ENCODE peak calls at places on chromosomes 11 and 22, in four cellular contexts. One of them, this sample, is unnamed.

GRCh38 chr11:102767800-102768199 is 12.6 kb downstream of the MMP10 start:
- DNase-seq in CD4-positive, alpha-beta T cell: no peak
- DNase-seq in thoracic aorta: no peak
- DNase-seq in lower leg skin: no peak
- DNase-seq in this sample: no peak

GRCh38 chr22:46661221-46661851 is 41.1 kb downstream of the GRAMD4 start:
- DNase-seq in thoracic aorta: no peak
- DNase-seq in lower leg skin: no peak
- DNase-seq in CD4-positive, alpha-beta T cell: peak
- DNase-seq in this sample: no peak

GRCh38 chr11:109729761-109730160 is 307.8 kb downstream of the C11orf87 start:
- DNase-seq in lower leg skin: no peak
- DNase-seq in thoracic aorta: no peak
- DNase-seq in CD4-positive, alpha-beta T cell: no peak
- DNase-seq in this sample: peak

GRCh38 chr11:656866-657265 is 19.8 kb downstream of the DRD4 start:
- DNase-seq in CD4-positive, alpha-beta T cell: no peak
- DNase-seq in thoracic aorta: no peak
- DNase-seq in lower leg skin: no peak
- DNase-seq in this sample: no peak

GRCh38 chr22:25598609-25599008 is 34.1 kb downstream of the GRK3 start:
- DNase-seq in thoracic aorta: no peak
- DNase-seq in lower leg skin: no peak
- DNase-seq in CD4-positive, alpha-beta T cell: no peak
- DNase-seq in this sample: no peak

GRCh38 chr22:18048041-18048440 is 23.7 kb upstream of the MICAL3 start:
- DNase-seq in lower leg skin: no peak
- DNase-seq in CD4-positive, alpha-beta T cell: no peak
- DNase-seq in thoracic aorta: no peak
- DNase-seq in this sample: no peak

GRCh38 chr22:50112151-50113118 is 22.6 kb downstream of the MOV10L1 start:
- DNase-seq in lower leg skin: peak
- DNase-seq in thoracic aorta: no peak
- DNase-seq in CD4-positive, alpha-beta T cell: no peak
- DNase-seq in this sample: no peak

GRCh38 chr11:88175707-88176066 is 444 bp upstream of the RAB38 start:
- DNase-seq in CD4-positive, alpha-beta T cell: no peak
- DNase-seq in lower leg skin: no peak
- DNase-seq in thoracic aorta: no peak
- DNase-seq in this sample: no peak

GRCh38 chr11:67022961-67023956 is at the start of gene SYT12:
- DNase-seq in thoracic aorta: no peak
- DNase-seq in CD4-positive, alpha-beta T cell: no peak
- DNase-seq in lower leg skin: no peak
- DNase-seq in this sample: no peak

GRCh38 chr11:129973068-129973467 is 29.6 kb downstream of the PRDM10 start:
- DNase-seq in CD4-positive, alpha-beta T cell: no peak
- DNase-seq in thoracic aorta: no peak
- DNase-seq in lower leg skin: no peak
- DNase-seq in this sample: peak

DNA sequence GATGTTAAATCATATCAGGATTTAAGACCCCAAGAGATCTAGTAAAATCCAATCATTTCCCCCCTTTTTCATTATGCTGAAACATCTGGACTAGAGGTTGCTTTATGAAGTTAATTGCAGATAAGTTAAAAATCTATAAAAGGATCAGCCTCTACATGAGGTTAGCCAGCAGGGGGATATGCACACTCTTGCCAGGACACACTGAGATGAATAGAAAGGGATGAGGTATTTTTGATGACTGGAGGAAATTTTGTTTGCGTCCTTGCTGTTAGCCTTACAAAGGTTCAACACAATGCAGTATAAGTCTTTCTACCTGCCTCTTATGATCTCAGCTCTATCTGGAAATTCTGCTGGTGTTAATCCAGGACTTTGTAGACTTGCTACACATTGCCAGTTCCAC is 1034.3 kb downstream of the LRRC4C start:
- DNase-seq in thoracic aorta: no peak
- DNase-seq in lower leg skin: no peak
- DNase-seq in CD4-positive, alpha-beta T cell: no peak
- DNase-seq in this sample: peak
- TF ChIP-seq CTCF in thoracic aorta: no peak
- TF ChIP-seq CTCF in lower leg skin: no peak
- TF ChIP-seq CTCF in CD4-positive, alpha-beta T cell: no peak
- TF ChIP-seq CTCF in this sample: no peak

GRCh38 chr11:20097319-20098221 is 62.7 kb downstream of the DBX1 start:
- DNase-seq in CD4-positive, alpha-beta T cell: no peak
- DNase-seq in thoracic aorta: no peak
- DNase-seq in lower leg skin: no peak
- DNase-seq in this sample: no peak

GRCh38 chr11:20099527-20099926 is 60.7 kb downstream of the DBX1 start:
- DNase-seq in CD4-positive, alpha-beta T cell: no peak
- DNase-seq in thoracic aorta: no peak
- DNase-seq in lower leg skin: no peak
- DNase-seq in this sample: no peak

GRCh38 chr11:20103281-20103680 is 57.0 kb downstream of the DBX1 start:
- DNase-seq in CD4-positive, alpha-beta T cell: no peak
- DNase-seq in lower leg skin: no peak
- DNase-seq in thoracic aorta: no peak
- DNase-seq in this sample: no peak

GRCh38 chr11:20105427-20105826 is 54.8 kb downstream of the DBX1 start:
- DNase-seq in CD4-positive, alpha-beta T cell: no peak
- DNase-seq in lower leg skin: no peak
- DNase-seq in thoracic aorta: no peak
- DNase-seq in this sample: no peak

GRCh38 chr11:20102393-20102792 is 57.9 kb downstream of the DBX1 start:
- DNase-seq in CD4-positive, alpha-beta T cell: no peak
- DNase-seq in thoracic aorta: no peak
- DNase-seq in lower leg skin: no peak
- DNase-seq in this sample: no peak
- TF ChIP-seq CTCF in CD4-positive, alpha-beta T cell: no peak
- TF ChIP-seq CTCF in thoracic aorta: no peak
- TF ChIP-seq CTCF in lower leg skin: no peak
- TF ChIP-seq CTCF in this sample: no peak

DNA sequence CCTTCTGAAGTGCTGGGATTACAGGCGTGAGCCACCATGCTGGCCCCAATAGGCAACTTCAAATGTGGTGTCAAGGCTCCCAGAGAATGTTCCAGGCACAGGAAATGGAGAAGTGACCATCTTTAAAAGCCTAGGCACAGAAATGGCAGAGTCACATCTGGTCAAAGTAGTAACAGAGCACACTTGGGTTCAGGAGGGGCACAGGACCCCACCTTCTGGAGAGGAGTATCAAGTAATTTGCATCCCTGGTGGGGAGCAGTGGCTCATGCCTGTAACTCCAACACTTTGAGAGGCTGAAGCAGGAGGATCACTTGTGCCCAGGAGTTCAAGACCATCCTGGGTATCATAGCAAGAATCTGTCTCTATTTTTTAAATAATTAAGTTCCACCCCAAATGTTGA is 29.2 kb downstream of the SERHL2 start:
- DNase-seq in lower leg skin: no peak
- DNase-seq in thoracic aorta: no peak
- DNase-seq in CD4-positive, alpha-beta T cell: no peak
- DNase-seq in this sample: no peak
- TF ChIP-seq CTCF in lower leg skin: no peak
- TF ChIP-seq CTCF in thoracic aorta: no peak
- TF ChIP-seq CTCF in CD4-positive, alpha-beta T cell: no peak
- TF ChIP-seq CTCF in this sample: no peak

GRCh38 chr11:89491141-89491690 is at the start of gene NOX4:
- DNase-seq in lower leg skin: peak
- DNase-seq in CD4-positive, alpha-beta T cell: no peak
- DNase-seq in thoracic aorta: peak
- DNase-seq in this sample: no peak
- TF ChIP-seq CTCF in lower leg skin: no peak
- TF ChIP-seq CTCF in CD4-positive, alpha-beta T cell: no peak
- TF ChIP-seq CTCF in thoracic aorta: no peak
- TF ChIP-seq CTCF in this sample: no peak

GRCh38 chr11:61601512-61601911 is 20.6 kb upstream of the SYT7 start:
- DNase-seq in thoracic aorta: no peak
- DNase-seq in lower leg skin: no peak
- DNase-seq in CD4-positive, alpha-beta T cell: no peak
- DNase-seq in this sample: no peak

GRCh38 chr11:61598886-61599868 is 18.3 kb upstream of the SYT7 start:
- DNase-seq in CD4-positive, alpha-beta T cell: no peak
- DNase-seq in lower leg skin: no peak
- DNase-seq in thoracic aorta: no peak
- DNase-seq in this sample: no peak

GRCh38 chr11:61603667-61604066 is 22.8 kb upstream of the SYT7 start:
- DNase-seq in thoracic aorta: no peak
- DNase-seq in CD4-positive, alpha-beta T cell: no peak
- DNase-seq in lower leg skin: no peak
- DNase-seq in this sample: no peak

GRCh38 chr11:61599968-61600710 is 19.3 kb upstream of the SYT7 start:
- DNase-seq in lower leg skin: no peak
- DNase-seq in thoracic aorta: no peak
- DNase-seq in CD4-positive, alpha-beta T cell: no peak
- DNase-seq in this sample: no peak

GRCh38 chr11:61602775-61603569 is 22.1 kb upstream of the SYT7 start:
- DNase-seq in thoracic aorta: peak
- DNase-seq in lower leg skin: peak
- DNase-seq in CD4-positive, alpha-beta T cell: no peak
- DNase-seq in this sample: no peak
- TF ChIP-seq CTCF in thoracic aorta: no peak
- TF ChIP-seq CTCF in lower leg skin: no peak
- TF ChIP-seq CTCF in CD4-positive, alpha-beta T cell: no peak
- TF ChIP-seq CTCF in this sample: no peak

DNA sequence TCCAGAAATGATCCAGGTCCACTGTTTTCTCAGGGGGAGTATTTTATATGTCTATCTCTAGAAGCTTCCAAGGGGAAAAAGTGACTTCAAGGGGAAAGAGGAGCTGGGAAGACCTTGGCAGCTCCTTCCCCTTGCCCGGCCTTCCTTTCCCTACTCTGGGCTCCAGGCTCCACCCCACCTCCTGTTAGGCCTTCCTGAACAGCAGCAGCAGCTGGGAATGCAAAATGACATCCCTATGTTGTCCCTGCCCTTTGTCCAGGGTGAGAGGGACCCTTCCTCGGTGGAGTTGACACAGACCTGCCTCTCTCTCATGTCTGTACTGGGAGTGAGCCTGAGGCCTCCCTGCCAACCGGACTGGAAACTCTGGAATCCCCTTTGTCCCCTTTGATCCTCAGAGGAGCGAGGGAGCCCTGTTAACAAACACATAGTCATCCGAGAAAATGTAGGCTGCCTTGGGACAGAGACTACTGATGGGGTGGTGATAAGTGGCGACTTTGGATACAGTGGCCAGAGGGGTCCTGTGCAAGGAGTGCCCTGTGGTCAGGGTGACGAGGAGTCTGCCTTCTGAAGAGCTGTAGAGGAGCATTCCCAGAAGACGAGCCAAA is 9.0 kb upstream of the MALAT1 start:
- DNase-seq in CD4-positive, alpha-beta T cell: no peak
- DNase-seq in lower leg skin: peak
- DNase-seq in thoracic aorta: no peak
- DNase-seq in this sample: no peak
- TF ChIP-seq CTCF in CD4-positive, alpha-beta T cell: no peak
- TF ChIP-seq CTCF in lower leg skin: no peak
- TF ChIP-seq CTCF in thoracic aorta: no peak
- TF ChIP-seq CTCF in this sample: no peak

This sample was measured in MM.1S.